ENCODE peak calls at places on chromosomes 12 and 14, in ten cellular contexts. U is mammary epithelial cell, D is ovary, I is suprapubic skin, P is ascending aorta, S is HCT116, N is heart left ventricle, L is pancreas, Z is astrocyte, H is foreskin keratinocyte. F is an unnamed sample. For H3K4me1, the result is how much of the 10 kb centered on the place peaks cover.

GRCh38 chr14:34078117-34078743 is 127.4 kb upstream of the EGLN3 start:
- DNase-seq in Z (peak), U (no peak), D (no peak), N (no peak), H (no peak), S (no peak), L (no peak), P (no peak), I (no peak), F (no peak)

GRCh38 chr14:56686416-56686815 is 106.8 kb downstream of the TMEM260 start:
- DNase-seq in N (peak), U (peak), P (no peak), Z (no peak), H (peak), S (no peak), I (no peak), D (no peak), L (peak), F (no peak)

GRCh38 chr14:59356783-59357182 is 108.4 kb downstream of the GPR135 start:
- DNase-seq in D (no peak), S (no peak), I (no peak), N (no peak), L (no peak), P (no peak), H (no peak), U (no peak), Z (no peak), F (no peak)

GRCh38 chr14:101347893-101348777 is 213.2 kb upstream of the DIO3 start:
- DNase-seq in S (no peak), P (no peak), H (no peak), D (no peak), Z (no peak), L (no peak), I (peak), N (no peak), U (no peak), F (no peak)

GRCh38 chr12:113912761-113913295 is 53.3 kb downstream of the RBM19 start:
- DNase-seq in U (peak), N (peak), P (peak), D (peak), S (peak), Z (peak), I (no peak), H (peak), L (no peak), F (peak)

GRCh38 chr12:21757665-21758064 is 16.8 kb downstream of the KCNJ8 start:
- DNase-seq in S (no peak), Z (no peak), P (no peak), N (no peak), U (no peak), D (no peak), L (no peak), I (no peak), H (no peak), F (no peak)

GRCh38 chr12:104748356-104748755 is 209.7 kb downstream of the SLC41A2 start:
- DNase-seq in Z (no peak), U (no peak), N (no peak), I (no peak), D (no peak), H (no peak), L (no peak), P (peak), S (no peak), F (no peak)

GRCh38 chr14:61147898-61148549 is 133.1 kb downstream of the TMEM30B start:
- DNase-seq in Z (peak), U (peak), L (no peak), I (no peak), S (peak), D (no peak), N (peak), H (no peak), P (peak), F (peak)

GRCh38 chr12:4439736-4440135 is 5.9 kb downstream of the FGF6 start:
- DNase-seq in L (no peak), I (no peak), U (no peak), N (no peak), Z (no peak), S (no peak), D (no peak), H (no peak), P (no peak), F (no peak)

GRCh38 chr12:2324375-2324774 is 271.6 kb downstream of the CACNA1C start:
- DNase-seq in U (no peak), H (no peak), Z (no peak), S (no peak), P (no peak), D (no peak), N (no peak), L (peak), I (no peak), F (no peak)

GRCh38 chr12:3885179-3886094 is 12.2 kb upstream of the PARP11 start:
- DNase-seq in H (no peak), N (no peak), P (peak), S (peak), Z (peak), U (peak), D (peak), I (no peak), L (no peak), F (peak)

GRCh38 chr12:110575326-110575725 is 7.8 kb downstream of the PPTC7 start:
- DNase-seq in I (no peak), H (no peak), U (no peak), N (no peak), L (no peak), Z (no peak), P (no peak), D (no peak), S (no peak), F (no peak)

GRCh38 chr12:130073721-130074120 is 88.5 kb upstream of the FZD10 start:
- DNase-seq in D (no peak), Z (no peak), P (no peak), L (no peak), I (no peak), U (no peak), H (peak), S (no peak), N (no peak), F (no peak)

GRCh38 chr12:119308743-119309456 is 25.6 kb upstream of the CCDC60 start:
- DNase-seq in L (no peak), N (peak), D (no peak), H (no peak), P (no peak), U (no peak), Z (no peak), S (no peak), I (no peak), F (no peak)

GRCh38 chr12:76878899-76879709 is at the start of gene CSRP2:
- DNase-seq in I (peak), P (peak), D (peak), U (peak), H (peak), N (peak), Z (peak), S (peak), L (peak), F (peak)

GRCh38 chr14:80567905-80568512 is 356.7 kb upstream of the DIO2 start:
- DNase-seq in I (no peak), N (no peak), U (peak), L (no peak), S (peak), Z (peak), P (no peak), H (peak), D (no peak), F (no peak)

DNA sequence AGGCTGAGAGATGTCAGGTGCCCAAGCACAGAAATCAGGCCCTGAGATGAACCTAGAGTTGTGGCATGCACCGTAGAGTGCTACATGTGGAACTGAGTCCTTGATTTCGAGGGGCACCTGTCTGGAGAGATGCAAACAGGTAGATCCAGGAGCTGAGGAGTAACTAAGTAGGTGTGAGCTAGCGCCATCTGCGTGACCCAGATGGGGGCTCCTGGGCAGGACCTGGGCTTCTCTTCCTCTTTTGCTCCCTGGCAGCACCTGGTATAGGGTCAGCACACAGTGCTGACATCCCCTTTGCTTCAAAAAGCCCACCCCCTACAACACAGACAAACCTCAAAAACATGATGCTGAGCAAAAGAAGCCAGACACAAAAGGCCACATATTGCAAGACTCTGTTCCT is 65.8 kb downstream of the PITPNM2 start:
- DNase-seq in N (no peak), P (no peak), D (no peak), I (no peak), S (no peak), U (no peak), L (no peak), Z (no peak), H (no peak), F (no peak)
- H3K4me1 ChIP-seq in N (half or more), P (under half), D (under half), I (under half), S (half or more), U (half or more), L (under half), Z (under half), H (under half), F (under half)

GRCh38 chr12:43733687-43734086 is 24.9 kb downstream of the PUS7L start:
- DNase-seq in D (no peak), S (no peak), P (no peak), I (no peak), N (no peak), L (no peak), U (no peak), Z (no peak), H (no peak), F (no peak)
- TF ChIP-seq CTCF in D (no peak), S (no peak), P (no peak), I (no peak), N (no peak), L (no peak), U (no peak), Z (no peak), H (peak), F (peak)

GRCh38 chr12:56626691-56627090 is 3.4 kb downstream of the BAZ2A start:
- DNase-seq in N (no peak), U (no peak), Z (no peak), L (no peak), H (no peak), I (no peak), S (no peak), P (no peak), D (no peak), F (no peak)
- H3K4me1 ChIP-seq in N (half or more), U (under half), Z (under half), L (under half), H (under half), I (half or more), S (under half), P (under half), D (under half), F (under half)

GRCh38 chr12:121916719-121917118 is 1.7 kb upstream of the CFAP251 start:
- DNase-seq in D (no peak), I (no peak), N (no peak), U (no peak), Z (no peak), P (no peak), L (no peak), H (no peak), S (no peak), F (peak)
- TF ChIP-seq CTCF in D (no peak), I (no peak), N (no peak), U (no peak), Z (peak), P (peak), L (no peak), H (peak), S (no peak), F (peak)

DNA sequence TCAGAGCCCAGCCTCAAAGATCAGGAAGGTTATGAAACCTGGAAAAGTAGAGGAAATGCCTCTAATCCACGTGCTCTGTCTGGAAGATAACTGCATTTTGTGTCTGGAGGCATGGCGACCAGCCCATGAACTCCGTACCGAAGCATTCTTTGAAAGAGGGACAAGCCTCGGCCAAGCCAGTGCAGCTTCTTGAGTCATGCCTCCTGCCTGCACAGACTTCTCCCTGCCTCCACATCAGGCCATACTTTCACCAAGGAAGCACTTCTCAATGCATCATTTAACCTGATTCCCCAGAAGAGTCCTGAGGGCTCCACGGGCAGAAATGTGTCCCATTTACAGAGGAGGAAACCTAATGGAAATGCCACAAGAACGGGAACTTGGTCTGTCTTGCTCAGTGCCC is 3.4 kb downstream of the ACTN1 start:
- DNase-seq in L (no peak), P (peak), U (peak), D (no peak), I (no peak), Z (peak), H (peak), S (no peak), N (peak), F (peak)
- H3K4me1 ChIP-seq in L (under half), P (half or more), U (half or more), D (under half), I (half or more), Z (half or more), H (under half), S (under half), N (under half), F (half or more)

GRCh38 chr12:92928962-92929915 is at the start of gene EEA1:
- DNase-seq in L (peak), S (peak), I (peak), D (peak), U (peak), P (peak), N (peak), Z (peak), H (peak), F (peak)
- TF ChIP-seq CTCF in L (no peak), S (no peak), I (no peak), D (peak), U (no peak), P (peak), N (peak), Z (no peak), H (peak), F (no peak)